ENCODE peak calls at places on chromosomes 13 and 19, in five cellular contexts. S is neural crest cell; M is NCI-H1105; W is stimulated activated CD8-positive, alpha-beta memory T cell treated with anti-CD3 and anti-CD28 coated beads, Interleukin-15, amount 100 ng/mL, for 48 hours; A is AG08396. F is an unnamed sample.

GRCh38 chr19:18507727-18508440 is 14.0 kb downstream of the ELL start:
- DNase-seq in M (no peak), W (no peak), S (no peak), A (no peak), F (no peak)

GRCh38 chr19:13100031-13100588 is 2.5 kb downstream of the LYL1 start:
- DNase-seq in S (no peak), M (no peak), A (no peak), W (no peak), F (no peak)

GRCh38 chr13:37884026-37884425 is 14.5 kb upstream of the TRPC4 start:
- DNase-seq in A (no peak), S (no peak), M (no peak), W (no peak), F (no peak)

GRCh38 chr19:4375620-4376228 is 24.6 kb downstream of the SH3GL1 start:
- DNase-seq in M (no peak), A (no peak), S (no peak), W (no peak), F (peak; percentile 81)

GRCh38 chr19:3276341-3276799 is 51.9 kb downstream of the CELF5 start:
- DNase-seq in M (no peak), A (no peak), W (peak; percentile 26), S (no peak), F (peak; percentile 77)

GRCh38 chr13:107210216-107211010 is 642.5 kb upstream of the ARGLU1 start:
- DNase-seq in W (no peak), M (peak; percentile 99), A (no peak), S (no peak), F (no peak)

GRCh38 chr13:40786568-40786996 is 2.8 kb upstream of the SLC25A15 start:
- DNase-seq in S (no peak), A (peak; percentile 56), M (no peak), W (no peak), F (no peak)

GRCh38 chr13:80251403-80251802 is 89.5 kb downstream of the SPRY2 start:
- DNase-seq in M (peak; percentile 68), W (no peak), S (no peak), A (no peak), F (peak; percentile 37)

GRCh38 chr19:49669511-49669910 is 3.8 kb downstream of the BCL2L12 start:
- DNase-seq in M (no peak), S (no peak), A (no peak), W (no peak), F (no peak)

F was measured in BE2C.